ENCODE peak calls at places on chromosomes 5 and 9, in seven cellular contexts. I, Y, S, W, Z, K and F are unnamed samples.

GRCh38 chr9:135370411-135371375 is 108.9 kb upstream of the PPP1R26 start:
- ATAC-seq in I (no peak), Y (no peak), S (no peak), W (no peak), Z (no peak), K (no peak), F (no peak)

GRCh38 chr9:121886759-121887485 is 206.2 kb downstream of the TTLL11 start:
- ATAC-seq in I (peak), Y (no peak), S (no peak), W (no peak), Z (no peak), K (no peak), F (no peak)

GRCh38 chr9:112078432-112078831 is 96.7 kb downstream of the SUSD1 start:
- ATAC-seq in I (no peak), Y (no peak), S (no peak), W (no peak), Z (no peak), K (no peak), F (no peak)

GRCh38 chr5:10418654-10419345 is 22.9 kb upstream of the ROPN1L start:
- ATAC-seq in I (no peak), Y (no peak), S (no peak), W (no peak), Z (no peak), K (no peak), F (no peak)

GRCh38 chr9:111659706-111660105 is 1.7 kb upstream of the GNG10 start:
- ATAC-seq in I (no peak), Y (no peak), S (no peak), W (no peak), Z (no peak), K (no peak), F (no peak)

GRCh38 chr5:58072202-58072791 is 387.6 kb downstream of the PLK2 start:
- ATAC-seq in I (no peak), Y (no peak), S (no peak), W (peak), Z (no peak), K (no peak), F (no peak)

GRCh38 chr9:113011911-113012381 is at the start of gene ZNF883:
- ATAC-seq in I (peak), Y (no peak), S (peak), W (no peak), Z (peak), K (peak), F (peak)

GRCh38 chr9:42396318-42396717 is 212.9 kb downstream of the SPATA31A6 start:
- ATAC-seq in I (peak), Y (no peak), S (no peak), W (no peak), Z (no peak), K (no peak), F (peak)

GRCh38 chr5:85906460-85906859 is 711.3 kb upstream of the COX7C start:
- ATAC-seq in I (no peak), Y (no peak), S (no peak), W (no peak), Z (no peak), K (no peak), F (no peak)

GRCh38 chr5:98492258-98492657 is 281.2 kb upstream of the RGMB start:
- ATAC-seq in I (peak), Y (peak), S (no peak), W (no peak), Z (no peak), K (no peak), F (peak)

GRCh38 chr9:2213830-2214468 is 198.8 kb downstream of the SMARCA2 start:
- ATAC-seq in I (no peak), Y (no peak), S (no peak), W (no peak), Z (no peak), K (no peak), F (no peak)

GRCh38 chr5:59005934-59006701 is 423.2 kb downstream of the RAB3C start:
- ATAC-seq in I (no peak), Y (no peak), S (no peak), W (no peak), Z (no peak), K (no peak), F (no peak)